ENCODE peak calls at places on chromosomes 1 and 21, in eight cellular contexts. One of them, this sample, is unnamed.

GRCh38 chr21:41316641-41317392 is at the start of gene FAM3B:
- DNase-seq in HFFc6: no peak
- DNase-seq in HEK293T: no peak
- DNase-seq in SHP77 treated with DMSO at 0.1 percent for 48 hours: no peak
- DNase-seq in WTC11: peak
- DNase-seq in endothelial cell: peak
- DNase-seq in mesenchymal stem cell: no peak
- DNase-seq in CD4-positive, CD25-positive, alpha-beta regulatory T cell: no peak
- DNase-seq in this sample: peak

GRCh38 chr1:34970829-34971228 is 14.3 kb downstream of the TMEM35B start:
- DNase-seq in mesenchymal stem cell: no peak
- DNase-seq in HEK293T: no peak
- DNase-seq in HFFc6: no peak
- DNase-seq in SHP77 treated with DMSO at 0.1 percent for 48 hours: no peak
- DNase-seq in CD4-positive, CD25-positive, alpha-beta regulatory T cell: no peak
- DNase-seq in WTC11: peak
- DNase-seq in endothelial cell: no peak
- DNase-seq in this sample: no peak

GRCh38 chr1:193031431-193031830 is 27.7 kb downstream of the UCHL5 start:
- DNase-seq in WTC11: no peak
- DNase-seq in endothelial cell: no peak
- DNase-seq in CD4-positive, CD25-positive, alpha-beta regulatory T cell: peak
- DNase-seq in HEK293T: no peak
- DNase-seq in SHP77 treated with DMSO at 0.1 percent for 48 hours: no peak
- DNase-seq in mesenchymal stem cell: peak
- DNase-seq in HFFc6: peak
- DNase-seq in this sample: no peak

GRCh38 chr1:201593200-201593828 is 54.4 kb downstream of the NAV1 start:
- DNase-seq in WTC11: no peak
- DNase-seq in HFFc6: peak
- DNase-seq in mesenchymal stem cell: peak
- DNase-seq in SHP77 treated with DMSO at 0.1 percent for 48 hours: peak
- DNase-seq in endothelial cell: no peak
- DNase-seq in HEK293T: no peak
- DNase-seq in CD4-positive, CD25-positive, alpha-beta regulatory T cell: no peak
- DNase-seq in this sample: no peak

GRCh38 chr1:187911820-187912219 is 1083.1 kb downstream of the PLA2G4A start:
- DNase-seq in SHP77 treated with DMSO at 0.1 percent for 48 hours: no peak
- DNase-seq in WTC11: no peak
- DNase-seq in HFFc6: no peak
- DNase-seq in mesenchymal stem cell: no peak
- DNase-seq in HEK293T: no peak
- DNase-seq in endothelial cell: no peak
- DNase-seq in CD4-positive, CD25-positive, alpha-beta regulatory T cell: no peak
- DNase-seq in this sample: no peak

GRCh38 chr21:28821276-28822063 is 171.2 kb downstream of the LTN1 start:
- DNase-seq in WTC11: no peak
- DNase-seq in CD4-positive, CD25-positive, alpha-beta regulatory T cell: no peak
- DNase-seq in mesenchymal stem cell: no peak
- DNase-seq in SHP77 treated with DMSO at 0.1 percent for 48 hours: no peak
- DNase-seq in HFFc6: peak
- DNase-seq in endothelial cell: no peak
- DNase-seq in HEK293T: no peak
- DNase-seq in this sample: no peak

GRCh38 chr1:219373616-219373935 is 199.9 kb downstream of the LYPLAL1 start:
- DNase-seq in endothelial cell: no peak
- DNase-seq in SHP77 treated with DMSO at 0.1 percent for 48 hours: no peak
- DNase-seq in HFFc6: no peak
- DNase-seq in mesenchymal stem cell: no peak
- DNase-seq in HEK293T: no peak
- DNase-seq in WTC11: no peak
- DNase-seq in CD4-positive, CD25-positive, alpha-beta regulatory T cell: no peak
- DNase-seq in this sample: no peak

GRCh38 chr1:231232870-231233734 is 7.9 kb upstream of the GNPAT start:
- DNase-seq in HEK293T: no peak
- DNase-seq in HFFc6: no peak
- DNase-seq in endothelial cell: no peak
- DNase-seq in CD4-positive, CD25-positive, alpha-beta regulatory T cell: no peak
- DNase-seq in SHP77 treated with DMSO at 0.1 percent for 48 hours: no peak
- DNase-seq in mesenchymal stem cell: no peak
- DNase-seq in WTC11: no peak
- DNase-seq in this sample: no peak

GRCh38 chr1:25856856-25857255 is 2.4 kb downstream of the AUNIP start:
- DNase-seq in CD4-positive, CD25-positive, alpha-beta regulatory T cell: no peak
- DNase-seq in HEK293T: no peak
- DNase-seq in WTC11: no peak
- DNase-seq in SHP77 treated with DMSO at 0.1 percent for 48 hours: no peak
- DNase-seq in endothelial cell: no peak
- DNase-seq in mesenchymal stem cell: no peak
- DNase-seq in HFFc6: no peak
- DNase-seq in this sample: no peak

GRCh38 chr1:16112558-16113555 is 39.4 kb upstream of the FAM131C start:
- DNase-seq in mesenchymal stem cell: peak
- DNase-seq in SHP77 treated with DMSO at 0.1 percent for 48 hours: no peak
- DNase-seq in WTC11: peak
- DNase-seq in HFFc6: no peak
- DNase-seq in HEK293T: no peak
- DNase-seq in CD4-positive, CD25-positive, alpha-beta regulatory T cell: no peak
- DNase-seq in endothelial cell: no peak
- DNase-seq in this sample: no peak

GRCh38 chr1:15249032-15249601 is 2.1 kb downstream of the FHAD1 start:
- DNase-seq in HEK293T: no peak
- DNase-seq in SHP77 treated with DMSO at 0.1 percent for 48 hours: no peak
- DNase-seq in HFFc6: no peak
- DNase-seq in mesenchymal stem cell: no peak
- DNase-seq in CD4-positive, CD25-positive, alpha-beta regulatory T cell: peak
- DNase-seq in WTC11: no peak
- DNase-seq in endothelial cell: no peak
- DNase-seq in this sample: no peak

This sample was measured in glutamatergic neuron.